ENCODE peak calls at places on chromosomes 1 and 21, in four cellular contexts. N is stimulated activated CD4-positive, alpha-beta T cell treated with anti-CD3 and anti-CD28 coated beads, Interleukin-2, amount 100 ng/mL, for 48 hours; Q is putamen; F is MV-4-11. W is an unnamed sample.

GRCh38 chr1:23215291-23215690 is 2.0 kb downstream of the HTR1D start:
- DNase-seq in Q (no peak), N (no peak), F (no peak), W (no peak)

GRCh38 chr1:18128298-18128697 is 20.7 kb downstream of the IGSF21 start:
- DNase-seq in Q (no peak), N (no peak), F (no peak), W (no peak)

GRCh38 chr1:111571987-111572386 is 47.6 kb upstream of the RAP1A start:
- DNase-seq in Q (no peak), F (no peak), N (no peak), W (no peak)

GRCh38 chr21:15625363-15625762 is 104.4 kb upstream of the USP25 start:
- DNase-seq in N (no peak), F (no peak), Q (no peak), W (no peak)

GRCh38 chr1:108051625-108052382 is 86.8 kb upstream of the VAV3 start:
- DNase-seq in N (no peak), F (no peak), Q (no peak), W (no peak)

GRCh38 chr1:115229016-115229415 is 109.0 kb downstream of the NGF start:
- DNase-seq in N (no peak), F (no peak), Q (no peak), W (no peak)

GRCh38 chr1:1597275-1597930 is 2.5 kb downstream of the FNDC10 start:
- DNase-seq in N (no peak), Q (no peak), F (peak; percentile 21), W (no peak)

GRCh38 chr1:81693316-81693715 is 107.4 kb upstream of the ADGRL2 start:
- DNase-seq in F (no peak), Q (no peak), N (no peak), W (no peak)

GRCh38 chr1:168861421-168862023 is 132.5 kb upstream of the DPT start:
- DNase-seq in N (no peak), Q (no peak), F (no peak), W (no peak)

GRCh38 chr1:182783068-182783467 is 6.5 kb upstream of the NPL start:
- DNase-seq in Q (no peak), F (no peak), N (no peak), W (no peak)

GRCh38 chr1:8184301-8184700 is 133.6 kb upstream of the SLC45A1 start:
- DNase-seq in F (no peak), Q (no peak), N (no peak), W (no peak)

GRCh38 chr1:217747156-217747769 is 116.1 kb downstream of the SPATA17 start:
- DNase-seq in Q (peak; percentile 3), F (peak; percentile 22), N (no peak), W (peak; percentile 20)

GRCh38 chr1:9688599-9688998 is 37.1 kb downstream of the PIK3CD start:
- DNase-seq in F (no peak), Q (no peak), N (no peak), W (no peak)

GRCh38 chr1:44585315-44585920 is 88.9 kb downstream of the TMEM53 start:
- DNase-seq in N (no peak), F (no peak), Q (no peak), W (no peak)

GRCh38 chr1:80988896-80989295 is 811.8 kb upstream of the ADGRL2 start:
- DNase-seq in F (no peak), N (no peak), Q (no peak), W (no peak)

GRCh38 chr1:157155658-157156057 is 17.5 kb upstream of the ETV3 start:
- DNase-seq in Q (no peak), F (no peak), N (no peak), W (no peak)

GRCh38 chr1:180167021-180167701 is 12.5 kb downstream of the QSOX1 start:
- DNase-seq in N (no peak), F (no peak), Q (no peak), W (no peak)

GRCh38 chr21:42463861-42464515 is 32.0 kb downstream of the RSPH1 start:
- DNase-seq in Q (peak; percentile 60), N (peak; percentile 55), F (peak; percentile 31), W (peak; percentile 74)

GRCh38 chr21:41867313-41867712 is 11.8 kb downstream of the PRDM15 start:
- DNase-seq in F (no peak), N (no peak), Q (no peak), W (no peak)

GRCh38 chr1:965526-966134 is 652 bp upstream of the PLEKHN1 start:
- DNase-seq in F (no peak), Q (no peak), N (no peak), W (no peak)

GRCh38 chr1:223653015-223653414 is 12.5 kb downstream of the CAPN8 start:
- DNase-seq in F (no peak), Q (no peak), N (no peak), W (no peak)

GRCh38 chr1:201022178-201022823 is 1.2 kb downstream of the KIF21B start:
- DNase-seq in N (no peak), Q (no peak), F (no peak), W (no peak)

GRCh38 chr1:14757260-14757625 is 158.8 kb downstream of the KAZN start:
- DNase-seq in Q (no peak), F (no peak), N (no peak), W (no peak)

GRCh38 chr21:46325073-46325912 is 1.3 kb downstream of the PCNT start:
- DNase-seq in Q (peak; percentile 45), F (peak; percentile 6), N (peak; percentile 27), W (peak; percentile 56)

GRCh38 chr1:162885265-162885664 is 24.3 kb upstream of the CCDC190 start:
- DNase-seq in F (no peak), Q (no peak), N (no peak), W (no peak)

GRCh38 chr1:201060586-201060985 is 37.1 kb upstream of the KIF21B start:
- DNase-seq in F (no peak), Q (no peak), N (no peak), W (no peak)

GRCh38 chr1:38125837-38126520 is 79.4 kb upstream of the POU3F1 start:
- DNase-seq in F (no peak), N (no peak), Q (no peak), W (no peak)

GRCh38 chr21:42093991-42094417 is 22.9 kb downstream of the UMODL1 start:
- DNase-seq in N (no peak), F (no peak), Q (no peak), W (peak; percentile 58)

GRCh38 chr1:225470210-225470609 is 42.4 kb upstream of the LBR start:
- DNase-seq in Q (no peak), N (no peak), F (no peak), W (no peak)

GRCh38 chr1:32867671-32868070 is 3.0 kb downstream of the FNDC5 start:
- DNase-seq in N (no peak), F (no peak), Q (no peak), W (no peak)

GRCh38 chr1:89725016-89725380 is 92.1 kb downstream of the LRRC8C start:
- DNase-seq in F (no peak), Q (no peak), N (no peak), W (no peak)

W was measured in Ammon's horn.